ENCODE peak calls at places on chromosomes 13 and 19, in five cellular contexts. L, U, Q, V and H are unnamed samples.

GRCh38 chr13:32233062-32233461 is 82.1 kb downstream of the ZAR1L start:
- DNase-seq in U (no peak), Q (no peak), V (no peak), L (no peak), H (no peak)

GRCh38 chr19:2865334-2866221 is 1.6 kb upstream of the ZNF556 start:
- DNase-seq in V (no peak), U (no peak), L (no peak), Q (no peak), H (no peak)

GRCh38 chr13:44906758-44907157 is 82.5 kb downstream of the NUFIP1 start:
- DNase-seq in Q (peak; percentile 78), V (peak; percentile 68), L (no peak), U (no peak), H (peak; percentile 15)

GRCh38 chr19:10855879-10856522 is 7.8 kb downstream of the C19orf38 start:
- DNase-seq in L (peak; percentile 20), V (peak; percentile 22), Q (no peak), U (peak; percentile 22), H (no peak)

GRCh38 chr13:98543380-98544104 is 33.4 kb downstream of the STK24 start:
- DNase-seq in V (no peak), L (no peak), U (no peak), Q (no peak), H (no peak)

GRCh38 chr13:41364043-41364442 is 53.0 kb downstream of the NAA16 start:
- DNase-seq in L (no peak), V (no peak), Q (no peak), U (no peak), H (no peak)

GRCh38 chr13:37074703-37075102 is 15.2 kb upstream of the SUPT20H start:
- DNase-seq in U (peak; percentile 17), Q (peak; percentile 38), V (peak; percentile 67), L (no peak), H (no peak)

GRCh38 chr19:42066075-42066754 is 3.8 kb downstream of the GRIK5 start:
- DNase-seq in Q (no peak), L (no peak), V (peak; percentile 10), U (peak; percentile 42), H (no peak)